ENCODE peak calls at places on chromosomes 1 and 21, in four cellular contexts. O, I, K and N are unnamed samples.

GRCh38 chr1:9115656-9116205 is 13.2 kb downstream of the GPR157 start:
- DNase-seq in O (peak; percentile 46), I (no peak), K (no peak), N (no peak)

GRCh38 chr1:210464519-210465039 is 135.9 kb downstream of the HHAT start:
- DNase-seq in I (no peak), O (peak; percentile 49), K (peak; percentile 24), N (no peak)

GRCh38 chr1:192538407-192539311 is 36.9 kb upstream of the RGS1 start:
- DNase-seq in I (peak; percentile 27), K (no peak), O (no peak), N (peak; percentile 75)

GRCh38 chr1:6075747-6076146 is 30.1 kb downstream of the KCNAB2 start:
- DNase-seq in K (no peak), O (no peak), I (no peak), N (no peak)

GRCh38 chr1:109502368-109502851 is 7.1 kb downstream of the AMIGO1 start:
- DNase-seq in O (no peak), I (peak; percentile 50), K (no peak), N (peak; percentile 84)

GRCh38 chr21:31887596-31887920 is 14.7 kb downstream of the HUNK start:
- DNase-seq in K (peak; percentile 31), O (no peak), I (no peak), N (no peak)

GRCh38 chr1:101207891-101208290 is 28.9 kb upstream of the S1PR1 start:
- DNase-seq in K (no peak), O (no peak), I (no peak), N (no peak)

GRCh38 chr1:246760426-246761347 is 36.5 kb downstream of the SCCPDH start:
- DNase-seq in I (no peak), K (no peak), O (no peak), N (no peak)

GRCh38 chr1:43435146-43436145 is 18.3 kb downstream of the HYI start:
- DNase-seq in K (peak; percentile 71), O (peak; percentile 55), I (no peak), N (no peak)